ENCODE peak calls at places on chromosomes 11 and 22, in eight cellular contexts. One of them, this sample, is unnamed.
A peak's percentile ranks its signal among the peaks of the same experiment; 100 is the strongest.

GRCh38 chr11:19727246-19727645 is 14.6 kb downstream of the NAV2 start:
- DNase-seq in endothelial cell: no peak
- DNase-seq in AG10803: peak; percentile 69
- DNase-seq in neural crest cell: no peak
- DNase-seq in AG09309: no peak
- DNase-seq in A549: no peak
- DNase-seq in tibial nerve: no peak
- DNase-seq in fibroblast of mammary gland: peak; percentile 79
- DNase-seq in this sample: peak; percentile 71

GRCh38 chr11:16984229-16984628 is 30.0 kb downstream of the PLEKHA7 start:
- DNase-seq in endothelial cell: no peak
- DNase-seq in AG10803: no peak
- DNase-seq in neural crest cell: no peak
- DNase-seq in AG09309: no peak
- DNase-seq in A549: no peak
- DNase-seq in tibial nerve: no peak
- DNase-seq in fibroblast of mammary gland: no peak
- DNase-seq in this sample: no peak

GRCh38 chr11:73365352-73366264 is 10.6 kb upstream of the RELT start:
- DNase-seq in endothelial cell: no peak
- DNase-seq in AG10803: no peak
- DNase-seq in neural crest cell: no peak
- DNase-seq in AG09309: no peak
- DNase-seq in A549: no peak
- DNase-seq in tibial nerve: no peak
- DNase-seq in fibroblast of mammary gland: no peak
- DNase-seq in this sample: no peak

GRCh38 chr11:130180491-130180890 is 20.9 kb downstream of the ST14 start:
- DNase-seq in endothelial cell: no peak
- DNase-seq in AG10803: peak; percentile 15
- DNase-seq in neural crest cell: no peak
- DNase-seq in AG09309: no peak
- DNase-seq in A549: no peak
- DNase-seq in tibial nerve: no peak
- DNase-seq in fibroblast of mammary gland: peak; percentile 56
- DNase-seq in this sample: peak; percentile 22

GRCh38 chr11:130051077-130051476 is 18.6 kb upstream of the APLP2 start:
- DNase-seq in endothelial cell: no peak
- DNase-seq in AG10803: peak; percentile 75
- DNase-seq in neural crest cell: no peak
- DNase-seq in AG09309: no peak
- DNase-seq in A549: no peak
- DNase-seq in tibial nerve: no peak
- DNase-seq in fibroblast of mammary gland: peak; percentile 63
- DNase-seq in this sample: peak; percentile 30

GRCh38 chr11:96168623-96169022 is 174.4 kb downstream of the MAML2 start:
- DNase-seq in endothelial cell: no peak
- DNase-seq in AG10803: peak; percentile 96
- DNase-seq in neural crest cell: no peak
- DNase-seq in AG09309: peak; percentile 82
- DNase-seq in A549: peak; percentile 67
- DNase-seq in tibial nerve: peak; percentile 70
- DNase-seq in fibroblast of mammary gland: peak; percentile 96
- DNase-seq in this sample: peak; percentile 94

GRCh38 chr11:74397531-74398243 is 546 bp downstream of the PGM2L1 start:
- DNase-seq in endothelial cell: peak; percentile 23
- DNase-seq in AG10803: no peak
- DNase-seq in neural crest cell: no peak
- DNase-seq in AG09309: no peak
- DNase-seq in A549: peak; percentile 72
- DNase-seq in tibial nerve: no peak
- DNase-seq in fibroblast of mammary gland: no peak
- DNase-seq in this sample: peak; percentile 55

GRCh38 chr22:27462190-27462589 is 339.4 kb downstream of the MN1 start:
- DNase-seq in endothelial cell: no peak
- DNase-seq in AG10803: peak; percentile 83
- DNase-seq in neural crest cell: peak; percentile 35
- DNase-seq in AG09309: no peak
- DNase-seq in A549: no peak
- DNase-seq in tibial nerve: no peak
- DNase-seq in fibroblast of mammary gland: no peak
- DNase-seq in this sample: no peak

GRCh38 chr11:46363031-46363407 is 15.8 kb downstream of the DGKZ start:
- DNase-seq in endothelial cell: peak; percentile 65
- DNase-seq in AG10803: peak; percentile 58
- DNase-seq in neural crest cell: no peak
- DNase-seq in AG09309: no peak
- DNase-seq in A549: peak; percentile 40
- DNase-seq in tibial nerve: peak; percentile 41
- DNase-seq in fibroblast of mammary gland: peak; percentile 36
- DNase-seq in this sample: no peak

GRCh38 chr11:118791015-118791960 is at the start of gene DDX6:
- DNase-seq in endothelial cell: peak; percentile 92
- DNase-seq in AG10803: peak; percentile 91
- DNase-seq in neural crest cell: peak; percentile 86
- DNase-seq in AG09309: peak; percentile 44
- DNase-seq in A549: peak; percentile 81
- DNase-seq in tibial nerve: peak; percentile 86
- DNase-seq in fibroblast of mammary gland: peak; percentile 80
- DNase-seq in this sample: peak; percentile 85
- TF ChIP-seq CTCF in endothelial cell: no peak
- TF ChIP-seq CTCF in AG10803: peak; percentile 27
- TF ChIP-seq CTCF in neural crest cell: peak; percentile 30
- TF ChIP-seq CTCF in AG09309: peak; percentile 36
- TF ChIP-seq CTCF in A549: no peak
- TF ChIP-seq CTCF in tibial nerve: peak; percentile 58
- TF ChIP-seq CTCF in fibroblast of mammary gland: no peak
- TF ChIP-seq CTCF in this sample: no peak

DNA sequence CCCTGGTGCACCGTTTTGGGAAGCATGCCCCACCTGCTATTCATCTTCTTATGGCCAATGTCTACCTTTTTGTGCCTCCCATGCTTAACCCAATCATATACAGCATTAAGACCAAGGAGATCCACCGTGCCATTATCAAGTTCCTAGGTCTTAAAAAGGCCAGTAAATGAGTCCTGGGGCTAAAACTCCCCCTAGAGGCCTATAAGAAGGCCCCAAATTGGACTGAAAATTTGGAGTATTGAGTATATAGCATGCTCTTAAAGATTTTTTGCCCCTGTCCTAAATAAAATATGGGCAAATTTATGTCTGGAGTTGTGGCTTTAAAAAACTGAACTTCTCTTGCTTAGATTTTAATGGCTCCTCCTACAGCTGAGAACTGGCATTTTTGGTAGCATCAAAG is 6.6 kb downstream of the OR51M1 start:
- DNase-seq in endothelial cell: no peak
- DNase-seq in AG10803: no peak
- DNase-seq in neural crest cell: no peak
- DNase-seq in AG09309: no peak
- DNase-seq in A549: no peak
- DNase-seq in tibial nerve: no peak
- DNase-seq in fibroblast of mammary gland: no peak
- DNase-seq in this sample: no peak
- TF ChIP-seq CTCF in endothelial cell: no peak
- TF ChIP-seq CTCF in AG10803: no peak
- TF ChIP-seq CTCF in neural crest cell: no peak
- TF ChIP-seq CTCF in AG09309: no peak
- TF ChIP-seq CTCF in A549: no peak
- TF ChIP-seq CTCF in tibial nerve: no peak
- TF ChIP-seq CTCF in fibroblast of mammary gland: peak; percentile 2
- TF ChIP-seq CTCF in this sample: no peak

GRCh38 chr22:48376428-48376827 is 1451.2 kb downstream of the BRD1 start:
- DNase-seq in endothelial cell: no peak
- DNase-seq in AG10803: no peak
- DNase-seq in neural crest cell: no peak
- DNase-seq in AG09309: no peak
- DNase-seq in A549: no peak
- DNase-seq in tibial nerve: no peak
- DNase-seq in fibroblast of mammary gland: no peak
- DNase-seq in this sample: no peak
- TF ChIP-seq CTCF in endothelial cell: no peak
- TF ChIP-seq CTCF in AG10803: no peak
- TF ChIP-seq CTCF in neural crest cell: no peak
- TF ChIP-seq CTCF in AG09309: no peak
- TF ChIP-seq CTCF in A549: no peak
- TF ChIP-seq CTCF in tibial nerve: no peak
- TF ChIP-seq CTCF in fibroblast of mammary gland: no peak
- TF ChIP-seq CTCF in this sample: no peak

GRCh38 chr11:111925953-111926352 is 7.2 kb downstream of the C11orf52 start:
- DNase-seq in endothelial cell: no peak
- DNase-seq in AG10803: no peak
- DNase-seq in neural crest cell: no peak
- DNase-seq in AG09309: no peak
- DNase-seq in A549: no peak
- DNase-seq in tibial nerve: no peak
- DNase-seq in fibroblast of mammary gland: no peak
- DNase-seq in this sample: no peak

GRCh38 chr11:111923351-111923788 is 4.7 kb downstream of the C11orf52 start:
- DNase-seq in endothelial cell: no peak
- DNase-seq in AG10803: peak; percentile 69
- DNase-seq in neural crest cell: no peak
- DNase-seq in AG09309: no peak
- DNase-seq in A549: no peak
- DNase-seq in tibial nerve: peak; percentile 33
- DNase-seq in fibroblast of mammary gland: peak; percentile 51
- DNase-seq in this sample: no peak

GRCh38 chr11:111922803-111923202 is 4.1 kb downstream of the C11orf52 start:
- DNase-seq in endothelial cell: no peak
- DNase-seq in AG10803: peak; percentile 87
- DNase-seq in neural crest cell: no peak
- DNase-seq in AG09309: no peak
- DNase-seq in A549: no peak
- DNase-seq in tibial nerve: peak; percentile 99
- DNase-seq in fibroblast of mammary gland: peak; percentile 89
- DNase-seq in this sample: peak; percentile 89

GRCh38 chr11:111926505-111927391 is 8.0 kb downstream of the C11orf52 start:
- DNase-seq in endothelial cell: peak; percentile 97
- DNase-seq in AG10803: peak; percentile 98
- DNase-seq in neural crest cell: peak; percentile 91
- DNase-seq in AG09309: peak; percentile 87
- DNase-seq in A549: peak; percentile 93
- DNase-seq in tibial nerve: peak; percentile 96
- DNase-seq in fibroblast of mammary gland: peak; percentile 94
- DNase-seq in this sample: peak; percentile 95

GRCh38 chr11:111923951-111924350 is 5.2 kb downstream of the C11orf52 start:
- DNase-seq in endothelial cell: no peak
- DNase-seq in AG10803: no peak
- DNase-seq in neural crest cell: no peak
- DNase-seq in AG09309: no peak
- DNase-seq in A549: no peak
- DNase-seq in tibial nerve: no peak
- DNase-seq in fibroblast of mammary gland: no peak
- DNase-seq in this sample: no peak
- TF ChIP-seq CTCF in endothelial cell: no peak
- TF ChIP-seq CTCF in AG10803: no peak
- TF ChIP-seq CTCF in neural crest cell: no peak
- TF ChIP-seq CTCF in AG09309: no peak
- TF ChIP-seq CTCF in A549: no peak
- TF ChIP-seq CTCF in tibial nerve: no peak
- TF ChIP-seq CTCF in fibroblast of mammary gland: no peak
- TF ChIP-seq CTCF in this sample: no peak

DNA sequence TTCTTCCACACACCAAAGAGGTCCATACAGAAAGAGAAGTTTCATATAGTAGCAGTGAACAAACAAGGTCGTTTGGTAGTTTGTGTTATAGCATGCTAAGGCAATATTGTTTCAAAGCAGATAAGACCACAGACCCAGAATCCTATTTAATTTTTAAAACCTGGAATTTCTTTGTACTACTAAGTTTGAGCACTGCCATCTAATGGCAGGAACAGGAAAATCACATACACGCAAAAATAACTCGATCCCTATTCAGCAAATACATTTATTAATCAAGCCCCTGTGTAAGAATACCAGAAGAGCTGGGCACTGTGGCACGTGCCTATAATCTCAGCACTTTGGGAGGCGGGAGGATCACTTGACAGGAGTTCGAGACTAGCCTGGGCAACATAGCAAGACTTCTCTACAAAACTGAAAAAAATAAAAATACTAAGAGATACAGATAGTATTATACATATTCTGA is 2.9 kb upstream of the BTBD10 start:
- DNase-seq in endothelial cell: no peak
- DNase-seq in AG10803: peak; percentile 53
- DNase-seq in neural crest cell: no peak
- DNase-seq in AG09309: no peak
- DNase-seq in A549: peak; percentile 54
- DNase-seq in tibial nerve: peak; percentile 18
- DNase-seq in fibroblast of mammary gland: peak; percentile 61
- DNase-seq in this sample: peak; percentile 47
- TF ChIP-seq CTCF in endothelial cell: peak; percentile 49
- TF ChIP-seq CTCF in AG10803: peak; percentile 76
- TF ChIP-seq CTCF in neural crest cell: peak; percentile 70
- TF ChIP-seq CTCF in AG09309: peak; percentile 53
- TF ChIP-seq CTCF in A549: peak; percentile 74
- TF ChIP-seq CTCF in tibial nerve: peak; percentile 47
- TF ChIP-seq CTCF in fibroblast of mammary gland: peak; percentile 65
- TF ChIP-seq CTCF in this sample: peak; percentile 29

DNA sequence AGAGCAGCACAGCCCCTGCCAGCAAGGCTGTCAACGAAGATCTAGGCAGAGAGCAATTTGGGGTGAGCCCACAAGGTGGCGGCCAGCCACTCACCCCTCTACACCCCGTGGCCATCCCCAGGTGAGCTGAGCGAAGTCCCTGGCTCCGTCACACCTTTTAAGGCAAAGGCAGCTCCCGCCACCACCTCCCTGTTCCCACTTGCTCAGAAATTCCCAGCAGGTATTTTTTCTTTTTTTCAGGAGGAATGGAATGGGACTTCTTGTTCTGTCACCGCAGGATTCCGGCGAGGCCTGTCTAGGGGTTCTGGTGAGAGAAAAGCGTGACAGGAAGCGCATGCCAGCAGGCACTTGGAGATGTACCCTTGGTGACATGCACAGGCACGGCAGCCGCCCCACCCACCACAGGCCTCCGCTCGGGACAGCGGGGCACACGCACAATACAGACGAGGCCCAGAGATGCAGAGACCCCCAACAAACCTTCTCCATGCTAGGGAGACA is 10.0 kb downstream of the RPL3 start:
- DNase-seq in endothelial cell: no peak
- DNase-seq in AG10803: peak; percentile 77
- DNase-seq in neural crest cell: no peak
- DNase-seq in AG09309: no peak
- DNase-seq in A549: no peak
- DNase-seq in tibial nerve: no peak
- DNase-seq in fibroblast of mammary gland: no peak
- DNase-seq in this sample: peak; percentile 60
- TF ChIP-seq CTCF in endothelial cell: no peak
- TF ChIP-seq CTCF in AG10803: peak; percentile 41
- TF ChIP-seq CTCF in neural crest cell: peak; percentile 36
- TF ChIP-seq CTCF in AG09309: peak; percentile 19
- TF ChIP-seq CTCF in A549: no peak
- TF ChIP-seq CTCF in tibial nerve: peak; percentile 25
- TF ChIP-seq CTCF in fibroblast of mammary gland: peak; percentile 27
- TF ChIP-seq CTCF in this sample: peak; percentile 59

This sample was measured in MCF 10A.